ENCODE peak calls at places on chromosomes 6 and 20, in ten cellular contexts. W is lower lobe of right lung; U is AG04449; K is NCI-H748 treated with DMSO at 0.1 percent for 48 hours; H is cardiac muscle cell; R is left ventricle myocardium superior; J is posterior cingulate gyrus; Y is OCI-M1; L is CD8-positive, alpha-beta memory T cell; C is NCI-H2029. D is an unnamed sample.

GRCh38 chr20:45935416-45936046 is 1.0 kb downstream of the PCIF1 start:
- DNase-seq in W (no peak), U (no peak), K (no peak), H (no peak), R (no peak), J (no peak), Y (no peak), L (no peak), C (no peak), D (no peak)

GRCh38 chr6:36985384-36985962 is 523 bp downstream of the MTCH1 start:
- DNase-seq in W (no peak), U (no peak), K (no peak), H (no peak), R (no peak), J (no peak), Y (no peak), L (no peak), C (no peak), D (no peak)

GRCh38 chr20:57655812-57656161 is 35.6 kb upstream of the ZBP1 start:
- DNase-seq in W (no peak), U (no peak), K (no peak), H (no peak), R (no peak), J (no peak), Y (no peak), L (no peak), C (no peak), D (no peak)

GRCh38 chr20:57517904-57518303 is 7.0 kb downstream of the CTCFL start:
- DNase-seq in W (no peak), U (no peak), K (no peak), H (no peak), R (no peak), J (no peak), Y (no peak), L (no peak), C (no peak), D (no peak)

GRCh38 chr20:59032713-59033059 is 551 bp upstream of the ATP5F1E start:
- DNase-seq in W (no peak), U (no peak), K (peak; percentile 49), H (no peak), R (no peak), J (no peak), Y (no peak), L (no peak), C (no peak), D (no peak)

GRCh38 chr20:9460518-9460917 is 53.9 kb upstream of the LAMP5 start:
- DNase-seq in W (no peak), U (no peak), K (no peak), H (no peak), R (no peak), J (no peak), Y (no peak), L (no peak), C (no peak), D (no peak)

GRCh38 chr6:130037207-130037811 is 18.9 kb downstream of the L3MBTL3 start:
- DNase-seq in W (no peak), U (no peak), K (no peak), H (no peak), R (no peak), J (no peak), Y (peak; percentile 54), L (no peak), C (no peak), D (no peak)

GRCh38 chr20:48845000-48845399 is 17.2 kb upstream of the PREX1 start:
- DNase-seq in W (no peak), U (no peak), K (no peak), H (no peak), R (no peak), J (no peak), Y (no peak), L (no peak), C (no peak), D (no peak)

GRCh38 chr6:141103246-141103645 is 1029.5 kb upstream of the GJE1 start:
- DNase-seq in W (no peak), U (peak; percentile 12), K (peak; percentile 21), H (no peak), R (no peak), J (no peak), Y (no peak), L (no peak), C (peak; percentile 13), D (no peak)

GRCh38 chr6:84052204-84052882 is 18.8 kb downstream of the MRAP2 start:
- DNase-seq in W (no peak), U (no peak), K (peak; percentile 88), H (peak; percentile 90), R (peak; percentile 84), J (peak; percentile 23), Y (peak; percentile 59), L (no peak), C (peak; percentile 90), D (peak; percentile 19)

GRCh38 chr6:37168163-37168758 is 1.7 kb upstream of the PIM1 start:
- DNase-seq in W (no peak), U (no peak), K (no peak), H (no peak), R (no peak), J (no peak), Y (no peak), L (no peak), C (no peak), D (no peak)

GRCh38 chr20:59077705-59078104 is 35.1 kb upstream of the PRELID3B start:
- DNase-seq in W (no peak), U (no peak), K (no peak), H (no peak), R (no peak), J (no peak), Y (no peak), L (no peak), C (no peak), D (no peak)

GRCh38 chr6:41073968-41074691 is 1.4 kb downstream of the NFYA start:
- DNase-seq in W (no peak), U (no peak), K (peak; percentile 51), H (peak; percentile 48), R (no peak), J (no peak), Y (peak; percentile 76), L (no peak), C (peak; percentile 38), D (peak; percentile 22)

GRCh38 chr20:31698803-31699718 is 23.6 kb downstream of the BCL2L1 start:
- DNase-seq in W (peak; percentile 55), U (peak; percentile 87), K (no peak), H (no peak), R (no peak), J (no peak), Y (peak; percentile 61), L (no peak), C (peak; percentile 96), D (no peak)

GRCh38 chr20:1429143-1429728 is 36.4 kb upstream of the FKBP1A start:
- DNase-seq in W (no peak), U (no peak), K (no peak), H (no peak), R (no peak), J (no peak), Y (no peak), L (no peak), C (no peak), D (no peak)

GRCh38 chr6:165791306-165791705 is 128.3 kb upstream of the PDE10A start:
- DNase-seq in W (no peak), U (no peak), K (no peak), H (no peak), R (no peak), J (no peak), Y (no peak), L (no peak), C (no peak), D (no peak)

GRCh38 chr6:31713991-31714684 is 1.0 kb upstream of the LY6G6D start:
- DNase-seq in W (no peak), U (no peak), K (peak; percentile 87), H (no peak), R (no peak), J (no peak), Y (no peak), L (no peak), C (no peak), D (no peak)

GRCh38 chr6:135535989-135536414 is 38.5 kb upstream of the AHI1 start:
- DNase-seq in W (no peak), U (peak; percentile 88), K (peak; percentile 46), H (peak; percentile 53), R (no peak), J (no peak), Y (peak; percentile 78), L (no peak), C (peak; percentile 21), D (peak; percentile 59)

GRCh38 chr20:48903705-48904104 is 17.8 kb upstream of the ARFGEF2 start:
- DNase-seq in W (no peak), U (no peak), K (no peak), H (no peak), R (no peak), J (no peak), Y (no peak), L (no peak), C (no peak), D (no peak)

GRCh38 chr20:48489046-48489463 is 338.7 kb downstream of the PREX1 start:
- DNase-seq in W (no peak), U (no peak), K (no peak), H (no peak), R (no peak), J (no peak), Y (no peak), L (no peak), C (no peak), D (no peak)

GRCh38 chr20:16974855-16975162 is 226.7 kb downstream of the OTOR start:
- DNase-seq in W (no peak), U (no peak), K (no peak), H (no peak), R (no peak), J (no peak), Y (no peak), L (no peak), C (no peak), D (no peak)

GRCh38 chr6:100768816-100769351 is 112.2 kb downstream of the ASCC3 start:
- DNase-seq in W (no peak), U (no peak), K (no peak), H (no peak), R (no peak), J (no peak), Y (no peak), L (no peak), C (no peak), D (no peak)

GRCh38 chr6:23036401-23036983 is 467.1 kb downstream of the HDGFL1 start:
- DNase-seq in W (no peak), U (no peak), K (no peak), H (no peak), R (no peak), J (no peak), Y (no peak), L (no peak), C (no peak), D (no peak)

GRCh38 chr20:44247131-44247571 is at the start of gene GDAP1L1:
- DNase-seq in W (no peak), U (no peak), K (no peak), H (peak; percentile 76), R (no peak), J (peak; percentile 43), Y (no peak), L (no peak), C (no peak), D (peak; percentile 24)

GRCh38 chr6:152399409-152399808 is 237.8 kb downstream of the SYNE1 start:
- DNase-seq in W (peak; percentile 63), U (no peak), K (no peak), H (peak; percentile 55), R (no peak), J (no peak), Y (no peak), L (no peak), C (no peak), D (no peak)

GRCh38 chr20:64100946-64101688 is 6.2 kb downstream of the NPBWR2 start:
- DNase-seq in W (no peak), U (no peak), K (no peak), H (no peak), R (peak; percentile 9), J (no peak), Y (no peak), L (no peak), C (no peak), D (no peak)

GRCh38 chr20:56348746-56349145 is 10.0 kb upstream of the FAM210B start:
- DNase-seq in W (no peak), U (no peak), K (no peak), H (no peak), R (no peak), J (no peak), Y (no peak), L (no peak), C (no peak), D (no peak)

GRCh38 chr20:59289994-59290393 is 10.4 kb upstream of the EDN3 start:
- DNase-seq in W (no peak), U (no peak), K (no peak), H (no peak), R (no peak), J (no peak), Y (no peak), L (no peak), C (no peak), D (no peak)